ENCODE peak calls at places on chromosomes 12 and 14, in five cellular contexts. W, P, Q, O and A are unnamed samples.
A peak's percentile ranks its signal among the peaks of the same experiment; 100 is the strongest.

GRCh38 chr12:13288501-13288900 is 92.0 kb downstream of the EMP1 start:
- DNase-seq in W (no peak), P (peak; percentile 3), Q (peak; percentile 50), O (no peak), A (no peak)

GRCh38 chr14:59918824-59919581 is 941 bp upstream of the LRRC9 start:
- DNase-seq in W (peak; percentile 35), P (peak; percentile 18), Q (no peak), O (no peak), A (peak; percentile 56)

GRCh38 chr12:52778833-52779232 is 1.7 kb upstream of the KRT76 start:
- DNase-seq in W (no peak), P (no peak), Q (no peak), O (no peak), A (no peak)

GRCh38 chr12:3453947-3454675 is 36.9 kb upstream of the PRMT8 start:
- DNase-seq in W (peak; percentile 8), P (peak; percentile 46), Q (no peak), O (no peak), A (no peak)

GRCh38 chr12:86249856-86250255 is 6.3 kb downstream of the MGAT4C start:
- DNase-seq in W (no peak), P (peak; percentile 70), Q (no peak), O (no peak), A (no peak)

GRCh38 chr14:51211149-51211548 is 28.9 kb upstream of the TMX1 start:
- DNase-seq in W (peak; percentile 14), P (peak; percentile 28), Q (no peak), O (no peak), A (no peak)

GRCh38 chr12:87266305-87266704 is 762.9 kb downstream of the C12orf50 start:
- DNase-seq in W (peak; percentile 27), P (no peak), Q (no peak), O (no peak), A (no peak)

GRCh38 chr14:58733451-58734208 is 95.9 kb downstream of the DACT1 start:
- DNase-seq in W (no peak), P (no peak), Q (no peak), O (peak; percentile 25), A (no peak)

GRCh38 chr14:104091061-104091926 is 5.8 kb downstream of the ASPG start:
- DNase-seq in W (no peak), P (no peak), Q (no peak), O (no peak), A (peak; percentile 39)

GRCh38 chr14:31550589-31550988 is 10.6 kb upstream of the NUBPL start:
- DNase-seq in W (no peak), P (no peak), Q (no peak), O (no peak), A (no peak)

GRCh38 chr12:118355838-118356237 is 16.9 kb downstream of the TAOK3 start:
- DNase-seq in W (no peak), P (no peak), Q (no peak), O (no peak), A (no peak)

GRCh38 chr12:122062832-122063690 is 15.5 kb upstream of the MLXIP start:
- DNase-seq in W (peak; percentile 81), P (peak; percentile 66), Q (peak; percentile 59), O (no peak), A (peak; percentile 51)

GRCh38 chr14:77045570-77045890 is 17.0 kb upstream of the IRF2BPL start:
- DNase-seq in W (no peak), P (no peak), Q (no peak), O (no peak), A (no peak)

GRCh38 chr12:24903305-24904088 is 45.4 kb downstream of the BCAT1 start:
- DNase-seq in W (no peak), P (no peak), Q (no peak), O (no peak), A (no peak)

GRCh38 chr14:65872536-65872935 is 460.0 kb downstream of the FUT8 start:
- DNase-seq in W (no peak), P (no peak), Q (no peak), O (no peak), A (no peak)

GRCh38 chr12:92108651-92109050 is 37.0 kb downstream of the BTG1 start:
- DNase-seq in W (peak; percentile 42), P (peak; percentile 78), Q (peak; percentile 58), O (no peak), A (peak; percentile 20)

GRCh38 chr14:101632520-101632919 is 71.2 kb downstream of the DIO3 start:
- DNase-seq in W (no peak), P (no peak), Q (no peak), O (no peak), A (no peak)

GRCh38 chr14:49971156-49972141 is 78.6 kb downstream of the ARF6 start:
- DNase-seq in W (no peak), P (peak; percentile 25), Q (no peak), O (peak; percentile 89), A (no peak)

GRCh38 chr12:124715121-124715990 is 147.9 kb upstream of the NCOR2 start:
- DNase-seq in W (peak; percentile 73), P (peak; percentile 35), Q (peak; percentile 39), O (no peak), A (no peak)

GRCh38 chr12:19138551-19139344 is 9.2 kb downstream of the PLEKHA5 start:
- DNase-seq in W (no peak), P (peak; percentile 47), Q (peak; percentile 5), O (no peak), A (no peak)

GRCh38 chr14:28952707-28953106 is 186.1 kb downstream of the FOXG1 start:
- DNase-seq in W (no peak), P (no peak), Q (no peak), O (no peak), A (no peak)

DNA sequence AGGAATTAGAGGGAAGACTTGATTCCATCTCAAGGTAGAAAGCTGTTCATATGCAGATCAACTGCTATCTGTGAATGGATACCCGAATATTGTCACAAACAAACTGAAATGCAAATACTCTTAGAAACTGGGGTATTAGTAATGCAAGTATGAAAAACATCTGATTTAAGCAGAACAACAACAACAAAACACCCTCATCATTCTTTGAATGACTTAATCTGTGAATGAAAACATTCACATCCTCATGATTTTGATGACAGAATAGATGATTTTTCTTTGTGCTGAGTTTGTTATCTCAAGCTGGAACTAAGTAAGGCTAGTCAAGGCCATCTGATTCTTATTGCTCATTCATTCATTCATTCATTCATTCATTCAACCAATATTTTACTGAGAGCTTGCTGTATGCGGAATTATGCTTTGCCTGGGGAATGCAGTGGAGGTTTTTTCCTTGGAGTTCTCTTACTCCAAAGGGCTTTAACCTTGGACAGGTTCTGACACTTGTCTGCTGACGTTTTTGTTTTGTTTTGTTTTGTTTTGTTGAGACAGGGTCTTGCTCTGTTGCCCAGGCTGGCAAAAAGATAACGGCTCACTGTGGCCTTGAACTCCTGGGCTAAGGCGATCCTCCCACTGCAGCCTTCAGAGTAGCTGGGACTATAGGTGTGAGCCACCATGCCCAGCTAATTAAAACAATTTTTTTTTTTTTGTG is 23.3 kb downstream of the OR10G3 start:
- DNase-seq in W (no peak), P (no peak), Q (no peak), O (no peak), A (no peak)
- TF ChIP-seq RAD21 in W (no peak), P (no peak), Q (no peak), O (no peak), A (no peak)

DNA sequence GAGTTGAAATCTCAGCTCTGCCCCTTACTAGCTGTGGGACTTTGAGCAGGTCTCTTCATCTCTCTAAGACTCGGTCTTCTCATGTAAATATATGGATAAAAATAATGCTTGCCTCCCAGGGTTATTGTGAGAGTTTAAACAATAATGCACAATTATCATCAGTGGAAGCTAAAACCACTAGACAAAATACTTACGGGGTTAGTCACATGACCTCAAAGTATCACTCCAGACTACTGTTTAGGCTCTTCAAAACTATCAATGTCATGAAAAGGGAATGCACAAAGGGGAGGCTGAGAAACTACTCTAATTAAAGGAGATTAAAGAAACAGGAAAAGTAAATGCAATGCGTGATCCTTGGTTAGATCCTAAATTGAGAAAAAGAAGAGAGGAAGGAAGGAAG is 24.5 kb upstream of the TSPAN11 start:
- DNase-seq in W (no peak), P (no peak), Q (no peak), O (no peak), A (no peak)
- TF ChIP-seq RCOR1 in W (no peak), P (no peak), Q (no peak), O (no peak), A (no peak)

GRCh38 chr12:5489760-5490432 is 58.0 kb downstream of the NTF3 start:
- DNase-seq in W (no peak), P (no peak), Q (no peak), O (no peak), A (no peak)

GRCh38 chr12:5487076-5487475 is 55.2 kb downstream of the NTF3 start:
- DNase-seq in W (no peak), P (no peak), Q (no peak), O (no peak), A (no peak)

GRCh38 chr12:5492562-5492961 is 60.7 kb downstream of the NTF3 start:
- DNase-seq in W (no peak), P (no peak), Q (no peak), O (no peak), A (no peak)

GRCh38 chr12:5485471-5485870 is 53.6 kb downstream of the NTF3 start:
- DNase-seq in W (no peak), P (no peak), Q (no peak), O (no peak), A (no peak)

DNA sequence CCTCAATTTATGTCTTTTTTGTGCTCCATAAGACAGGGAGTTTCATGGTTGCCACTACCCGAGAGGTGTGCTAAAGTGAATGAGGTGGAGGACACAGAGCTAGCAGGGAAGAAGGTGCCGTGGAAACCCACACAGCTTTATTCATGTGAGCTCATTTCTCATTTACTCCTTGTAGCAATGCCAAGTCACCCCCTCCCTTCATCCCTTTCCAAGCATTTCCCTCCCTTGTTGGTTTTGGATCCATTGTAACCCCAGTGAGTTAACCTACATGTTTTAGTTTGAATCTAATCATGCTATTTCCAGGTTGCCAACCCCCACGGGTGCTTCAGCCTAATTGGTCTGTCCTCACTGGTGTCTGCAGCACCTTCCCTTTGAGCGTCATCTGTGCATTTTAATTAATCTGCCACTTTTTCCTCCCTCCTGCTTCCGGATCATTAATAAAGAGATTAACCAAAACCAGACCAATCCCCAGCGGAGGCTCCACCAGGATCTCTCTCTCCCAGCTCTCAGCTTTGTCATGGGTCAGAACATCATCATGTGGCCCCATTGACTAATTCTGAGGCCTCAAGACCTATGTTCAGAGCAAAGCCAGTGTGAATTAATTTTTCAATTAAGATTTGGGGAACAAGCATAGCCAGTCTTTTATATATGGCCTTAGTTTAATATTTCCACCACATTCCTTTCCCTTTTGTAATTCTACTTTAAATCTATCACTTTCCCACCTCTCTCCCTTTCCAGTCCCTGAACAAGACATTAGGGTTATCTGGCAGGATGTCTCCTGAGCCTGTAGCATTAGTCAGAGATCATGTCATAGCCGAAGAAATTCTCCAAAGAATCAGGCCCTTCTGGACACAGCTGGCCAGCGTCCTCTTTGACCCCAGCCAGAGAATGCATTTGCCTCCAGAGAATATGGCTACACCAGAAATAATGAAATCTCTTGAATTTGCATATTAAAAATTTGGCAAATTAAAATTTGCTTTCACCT is 56.4 kb downstream of the NTF3 start:
- DNase-seq in W (no peak), P (peak; percentile 89), Q (no peak), O (no peak), A (no peak)
- TF ChIP-seq RAD21 in W (no peak), P (no peak), Q (no peak), O (no peak), A (no peak)

GRCh38 chr12:130253866-130254265 is 83.8 kb upstream of the PIWIL1 start:
- DNase-seq in W (no peak), P (no peak), Q (no peak), O (no peak), A (no peak)

GRCh38 chr12:130246560-130246959 is 84.3 kb downstream of the FZD10 start:
- DNase-seq in W (no peak), P (no peak), Q (no peak), O (no peak), A (no peak)

GRCh38 chr12:130254476-130255276 is 83.0 kb upstream of the PIWIL1 start:
- DNase-seq in W (no peak), P (no peak), Q (no peak), O (no peak), A (no peak)

GRCh38 chr12:130247634-130248237 is 85.5 kb downstream of the FZD10 start:
- DNase-seq in W (no peak), P (no peak), Q (no peak), O (no peak), A (no peak)

GRCh38 chr12:130249376-130249775 is 87.1 kb downstream of the FZD10 start:
- DNase-seq in W (no peak), P (no peak), Q (peak; percentile 13), O (no peak), A (no peak)
- TF ChIP-seq RCOR1 in W (no peak), P (no peak), Q (no peak), O (no peak), A (no peak)